ENCODE peak calls at places on chromosomes 2 and 18, in seven cellular contexts. X is NCI-H460; S is ACHN; R is amniotic stem cell; F is cardiac muscle cell; P is EL; A is effector memory CD4-positive, alpha-beta T cell. Z is an unnamed sample.

GRCh38 chr18:12307251-12307736 is 747 bp upstream of the TUBB6 start:
- DNase-seq in P (peak; percentile 81), A (no peak), F (peak; percentile 57), S (no peak), X (no peak), R (peak; percentile 58), Z (peak; percentile 59)

GRCh38 chr2:146677280-146677679 is 1167.5 kb upstream of the ACVR2A start:
- DNase-seq in R (no peak), P (peak; percentile 2), S (no peak), F (peak; percentile 1), X (no peak), A (no peak), Z (no peak)

GRCh38 chr2:172582656-172583055 is 26.8 kb downstream of the PDK1 start:
- DNase-seq in R (no peak), F (no peak), X (no peak), A (no peak), S (no peak), P (no peak), Z (no peak)

GRCh38 chr18:8003878-8004675 is 437.0 kb downstream of the PTPRM start:
- DNase-seq in A (no peak), R (peak; percentile 14), S (no peak), X (no peak), F (peak; percentile 34), P (no peak), Z (no peak)

GRCh38 chr2:166384774-166385173 is 9.0 kb upstream of the SCN9A start:
- DNase-seq in S (peak; percentile 63), F (peak; percentile 13), X (no peak), R (no peak), P (peak; percentile 41), A (no peak), Z (peak; percentile 45)

GRCh38 chr18:69217271-69217670 is 183.4 kb upstream of the DOK6 start:
- DNase-seq in P (no peak), A (no peak), S (no peak), F (no peak), X (no peak), R (no peak), Z (no peak)

GRCh38 chr18:48727685-48728084 is 188.9 kb downstream of the CTIF start:
- DNase-seq in R (no peak), X (no peak), P (peak; percentile 20), S (no peak), A (no peak), F (no peak), Z (no peak)

GRCh38 chr2:177201919-177202346 is 10.7 kb upstream of the HNRNPA3 start:
- DNase-seq in R (no peak), X (no peak), S (no peak), F (no peak), A (no peak), P (no peak), Z (no peak)

GRCh38 chr2:136407952-136408318 is 290.0 kb upstream of the CXCR4 start:
- DNase-seq in P (no peak), X (no peak), S (no peak), R (no peak), F (no peak), A (no peak), Z (no peak)

GRCh38 chr18:68991281-68991680 is 193.4 kb downstream of the CCDC102B start:
- DNase-seq in P (no peak), S (no peak), R (no peak), F (no peak), A (no peak), X (no peak), Z (no peak)

GRCh38 chr2:176270100-176270750 is 983 bp downstream of the MTX2 start:
- DNase-seq in P (no peak), R (no peak), A (no peak), X (no peak), S (no peak), F (no peak), Z (no peak)

GRCh38 chr2:23497063-23497462 is 112.1 kb downstream of the KLHL29 start:
- DNase-seq in A (no peak), S (peak; percentile 84), R (no peak), X (no peak), F (no peak), P (peak; percentile 2), Z (peak; percentile 72)

GRCh38 chr2:156443089-156443488 is 6.9 kb downstream of the GPD2 start:
- DNase-seq in P (no peak), R (no peak), A (no peak), S (no peak), F (no peak), X (no peak), Z (no peak)

GRCh38 chr18:63266888-63267790 is 52.4 kb downstream of the BCL2 start:
- DNase-seq in R (no peak), S (no peak), F (no peak), X (no peak), P (no peak), A (no peak), Z (peak; percentile 46)

GRCh38 chr18:9918016-9918680 is 4.3 kb downstream of the VAPA start:
- DNase-seq in P (peak; percentile 40), S (peak; percentile 25), F (no peak), R (no peak), X (no peak), A (no peak), Z (peak; percentile 68)

Z was measured in kidney tubule cell.